ENCODE peak calls at places on chromosomes 1 and 21, in four cellular contexts. One of them, this sample, is unnamed. For H3K36me3, the result is how much of the 10 kb centered on the place peaks cover.

GRCh38 chr1:159473335-159473734 is 33.8 kb downstream of the OR10J1 start:
- DNase-seq in endothelial cell of umbilical vein: peak
- DNase-seq in GM12878: no peak
- DNase-seq in HepG2: no peak
- DNase-seq in this sample: no peak

GRCh38 chr1:198101716-198102453 is 54.9 kb upstream of the NEK7 start:
- DNase-seq in GM12878: no peak
- DNase-seq in endothelial cell of umbilical vein: no peak
- DNase-seq in HepG2: no peak
- DNase-seq in this sample: no peak

GRCh38 chr1:5884110-5884509 is 108.1 kb downstream of the NPHP4 start:
- DNase-seq in HepG2: no peak
- DNase-seq in endothelial cell of umbilical vein: no peak
- DNase-seq in GM12878: no peak
- DNase-seq in this sample: no peak

GRCh38 chr1:63951076-63951946 is 177.5 kb downstream of the ROR1 start:
- DNase-seq in endothelial cell of umbilical vein: no peak
- DNase-seq in HepG2: no peak
- DNase-seq in GM12878: no peak
- DNase-seq in this sample: no peak

GRCh38 chr1:77234096-77234495 is 14.9 kb upstream of the PIGK start:
- DNase-seq in GM12878: no peak
- DNase-seq in endothelial cell of umbilical vein: no peak
- DNase-seq in HepG2: no peak
- DNase-seq in this sample: no peak

GRCh38 chr21:31557421-31557955 is 102.0 kb upstream of the SOD1 start:
- DNase-seq in HepG2: no peak
- DNase-seq in endothelial cell of umbilical vein: no peak
- DNase-seq in GM12878: no peak
- DNase-seq in this sample: no peak

GRCh38 chr1:167938083-167938482 is 1.2 kb upstream of the MPC2 start:
- DNase-seq in GM12878: no peak
- DNase-seq in HepG2: peak
- DNase-seq in endothelial cell of umbilical vein: peak
- DNase-seq in this sample: no peak

GRCh38 chr1:18948048-18948912 is 8.2 kb downstream of the IFFO2 start:
- DNase-seq in GM12878: no peak
- DNase-seq in endothelial cell of umbilical vein: no peak
- DNase-seq in HepG2: no peak
- DNase-seq in this sample: no peak

GRCh38 chr1:22024485-22025367 is 23.3 kb downstream of the CELA3A start:
- DNase-seq in HepG2: peak
- DNase-seq in endothelial cell of umbilical vein: peak
- DNase-seq in GM12878: no peak
- DNase-seq in this sample: peak

GRCh38 chr1:232805269-232806070 is at the start of gene MAP10:
- DNase-seq in endothelial cell of umbilical vein: peak
- DNase-seq in GM12878: peak
- DNase-seq in HepG2: no peak
- DNase-seq in this sample: no peak

GRCh38 chr1:6180578-6181311 is 624 bp upstream of the CHD5 start:
- DNase-seq in HepG2: no peak
- DNase-seq in endothelial cell of umbilical vein: no peak
- DNase-seq in GM12878: no peak
- DNase-seq in this sample: no peak

GRCh38 chr1:167524651-167525050 is 6.3 kb upstream of the CD247 start:
- DNase-seq in endothelial cell of umbilical vein: no peak
- DNase-seq in GM12878: no peak
- DNase-seq in HepG2: peak
- DNase-seq in this sample: no peak

GRCh38 chr1:226181996-226182714 is 4.4 kb downstream of the ACBD3 start:
- DNase-seq in HepG2: peak
- DNase-seq in endothelial cell of umbilical vein: peak
- DNase-seq in GM12878: no peak
- DNase-seq in this sample: no peak

GRCh38 chr1:186915555-186915954 is 86.8 kb downstream of the PLA2G4A start:
- DNase-seq in endothelial cell of umbilical vein: peak
- DNase-seq in GM12878: no peak
- DNase-seq in HepG2: no peak
- DNase-seq in this sample: no peak

GRCh38 chr1:201461783-201462441 is 7.1 kb downstream of the PHLDA3 start:
- DNase-seq in HepG2: peak
- DNase-seq in endothelial cell of umbilical vein: peak
- DNase-seq in GM12878: no peak
- DNase-seq in this sample: no peak

GRCh38 chr1:186782791-186783190 is 46.0 kb upstream of the PLA2G4A start:
- DNase-seq in GM12878: no peak
- DNase-seq in HepG2: no peak
- DNase-seq in endothelial cell of umbilical vein: no peak
- DNase-seq in this sample: no peak

GRCh38 chr21:21163904-21164303 is 165.7 kb downstream of the NCAM2 start:
- DNase-seq in HepG2: peak
- DNase-seq in GM12878: no peak
- DNase-seq in endothelial cell of umbilical vein: peak
- DNase-seq in this sample: peak

GRCh38 chr1:110102081-110102480 is 10.2 kb upstream of the UBL4B start:
- DNase-seq in HepG2: no peak
- DNase-seq in endothelial cell of umbilical vein: no peak
- DNase-seq in GM12878: peak
- DNase-seq in this sample: no peak

GRCh38 chr21:41726970-41727783 is 39.7 kb downstream of the RIPK4 start:
- DNase-seq in HepG2: peak
- DNase-seq in endothelial cell of umbilical vein: no peak
- DNase-seq in GM12878: no peak
- DNase-seq in this sample: no peak

GRCh38 chr1:218779341-218779831 is 394.3 kb upstream of the LYPLAL1 start:
- DNase-seq in HepG2: no peak
- DNase-seq in GM12878: no peak
- DNase-seq in endothelial cell of umbilical vein: no peak
- DNase-seq in this sample: no peak

GRCh38 chr1:57411262-57411661 is 12.6 kb downstream of the DAB1 start:
- DNase-seq in endothelial cell of umbilical vein: no peak
- DNase-seq in HepG2: no peak
- DNase-seq in GM12878: no peak
- DNase-seq in this sample: no peak

GRCh38 chr1:206590025-206590834 is 22.0 kb downstream of the EIF2D start:
- DNase-seq in endothelial cell of umbilical vein: no peak
- DNase-seq in HepG2: no peak
- DNase-seq in GM12878: no peak
- DNase-seq in this sample: no peak

GRCh38 chr1:5983361-5984103 is 8.7 kb downstream of the NPHP4 start:
- DNase-seq in endothelial cell of umbilical vein: no peak
- DNase-seq in HepG2: no peak
- DNase-seq in GM12878: no peak
- DNase-seq in this sample: no peak

GRCh38 chr1:20265243-20265642 is 25.4 kb upstream of the VWA5B1 start:
- DNase-seq in endothelial cell of umbilical vein: no peak
- DNase-seq in HepG2: no peak
- DNase-seq in GM12878: no peak
- DNase-seq in this sample: no peak

GRCh38 chr1:55329091-55329490 is 113.9 kb upstream of the USP24 start:
- DNase-seq in GM12878: no peak
- DNase-seq in HepG2: no peak
- DNase-seq in endothelial cell of umbilical vein: no peak
- DNase-seq in this sample: no peak

GRCh38 chr1:74180490-74180889 is 17.5 kb downstream of the LRRIQ3 start:
- DNase-seq in HepG2: no peak
- DNase-seq in GM12878: no peak
- DNase-seq in endothelial cell of umbilical vein: no peak
- DNase-seq in this sample: no peak

GRCh38 chr21:38486705-38487104 is 11.6 kb downstream of the ERG start:
- DNase-seq in endothelial cell of umbilical vein: no peak
- DNase-seq in HepG2: no peak
- DNase-seq in GM12878: no peak
- DNase-seq in this sample: no peak

GRCh38 chr1:32830092-32830852 is 12.8 kb downstream of the S100PBP start:
- DNase-seq in GM12878: no peak
- DNase-seq in endothelial cell of umbilical vein: no peak
- DNase-seq in HepG2: no peak
- DNase-seq in this sample: no peak

GRCh38 chr1:9761855-9762254 is 61.9 kb downstream of the CLSTN1 start:
- DNase-seq in GM12878: no peak
- DNase-seq in HepG2: no peak
- DNase-seq in endothelial cell of umbilical vein: no peak
- DNase-seq in this sample: no peak

DNA sequence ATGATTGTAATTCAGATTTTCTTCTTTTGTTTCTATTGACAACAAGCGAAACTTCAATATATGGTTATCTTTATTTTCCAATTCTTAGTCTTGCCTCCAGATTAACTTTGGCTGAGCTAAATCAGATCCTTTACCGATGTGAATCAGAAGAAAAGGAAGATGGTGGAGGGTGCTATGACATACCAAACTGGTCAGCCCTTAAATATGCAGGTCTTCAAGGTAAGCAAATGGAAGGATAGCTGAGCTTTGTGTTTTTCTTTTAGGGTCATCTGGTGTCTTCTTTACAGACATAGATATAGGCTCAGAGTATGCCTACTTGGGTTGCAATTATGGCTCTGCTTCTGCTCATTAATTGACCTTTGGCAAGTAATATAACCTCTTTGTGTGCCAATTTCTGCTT is 37.7 kb downstream of the AGL start:
- DNase-seq in endothelial cell of umbilical vein: no peak
- DNase-seq in HepG2: no peak
- DNase-seq in GM12878: no peak
- DNase-seq in this sample: no peak
- H3K36me3 ChIP-seq in endothelial cell of umbilical vein: under half
- H3K36me3 ChIP-seq in HepG2: under half
- H3K36me3 ChIP-seq in GM12878: under half
- H3K36me3 ChIP-seq in this sample: half or more

GRCh38 chr1:15214507-15214906 is 32.5 kb upstream of the FHAD1 start:
- DNase-seq in endothelial cell of umbilical vein: no peak
- DNase-seq in HepG2: no peak
- DNase-seq in GM12878: no peak
- DNase-seq in this sample: no peak
- TF ChIP-seq POLR2AphosphoS5 in endothelial cell of umbilical vein: no peak
- TF ChIP-seq POLR2AphosphoS5 in HepG2: no peak
- TF ChIP-seq POLR2AphosphoS5 in GM12878: no peak
- TF ChIP-seq POLR2AphosphoS5 in this sample: no peak

DNA sequence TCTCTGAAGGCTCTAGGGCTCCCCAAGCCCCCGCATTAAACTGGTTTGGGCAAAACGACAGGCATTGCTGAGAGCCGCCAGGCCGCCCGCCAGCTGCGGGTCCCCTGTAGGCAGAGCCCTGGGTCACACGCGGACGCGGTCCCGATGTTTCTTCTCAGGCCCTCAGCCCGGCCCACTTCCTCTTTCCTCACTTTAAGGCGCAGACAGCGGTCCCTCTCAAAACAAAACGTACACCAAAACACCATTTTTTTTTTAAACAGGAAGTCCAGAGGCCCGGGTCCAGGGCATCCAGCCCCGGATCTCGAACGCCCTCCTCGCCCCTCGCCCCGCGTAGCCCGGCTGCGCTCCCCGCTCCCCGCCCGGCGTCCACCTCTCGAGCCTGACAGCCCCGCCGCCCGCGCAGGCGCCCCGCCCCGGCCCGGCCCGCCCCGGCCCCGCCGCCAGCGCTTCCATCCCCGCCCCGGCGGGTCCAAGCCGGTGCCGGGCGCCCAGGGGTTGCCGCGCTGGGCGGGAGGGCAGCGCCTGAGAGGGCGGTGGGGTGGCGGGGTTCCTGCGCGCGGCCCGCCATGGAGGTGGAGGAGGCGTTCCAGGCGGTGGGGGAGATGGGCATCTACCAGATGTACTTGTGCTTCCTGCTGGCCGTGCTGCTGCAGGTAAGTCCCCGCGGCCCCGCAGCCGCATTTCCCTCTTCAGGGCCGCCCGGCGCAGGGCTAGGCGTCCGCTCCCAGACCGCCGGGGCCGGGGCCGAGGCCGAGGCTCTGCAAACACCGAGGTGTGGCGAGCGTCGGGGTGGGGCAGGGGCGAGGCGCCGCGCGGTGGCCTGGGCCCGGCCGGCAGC is at the start of gene SLC22A15:
- DNase-seq in HepG2: no peak
- DNase-seq in GM12878: peak
- DNase-seq in endothelial cell of umbilical vein: no peak
- DNase-seq in this sample: no peak
- TF ChIP-seq EZH2 in HepG2: no peak
- TF ChIP-seq EZH2 in GM12878: no peak
- TF ChIP-seq EZH2 in endothelial cell of umbilical vein: peak
- TF ChIP-seq EZH2 in this sample: no peak

GRCh38 chr1:84859866-84860265 is 33.1 kb downstream of the LPAR3 start:
- DNase-seq in HepG2: no peak
- DNase-seq in endothelial cell of umbilical vein: no peak
- DNase-seq in GM12878: no peak
- DNase-seq in this sample: no peak
- H3K36me3 ChIP-seq in HepG2: under half
- H3K36me3 ChIP-seq in endothelial cell of umbilical vein: under half
- H3K36me3 ChIP-seq in GM12878: under half
- H3K36me3 ChIP-seq in this sample: under half

DNA sequence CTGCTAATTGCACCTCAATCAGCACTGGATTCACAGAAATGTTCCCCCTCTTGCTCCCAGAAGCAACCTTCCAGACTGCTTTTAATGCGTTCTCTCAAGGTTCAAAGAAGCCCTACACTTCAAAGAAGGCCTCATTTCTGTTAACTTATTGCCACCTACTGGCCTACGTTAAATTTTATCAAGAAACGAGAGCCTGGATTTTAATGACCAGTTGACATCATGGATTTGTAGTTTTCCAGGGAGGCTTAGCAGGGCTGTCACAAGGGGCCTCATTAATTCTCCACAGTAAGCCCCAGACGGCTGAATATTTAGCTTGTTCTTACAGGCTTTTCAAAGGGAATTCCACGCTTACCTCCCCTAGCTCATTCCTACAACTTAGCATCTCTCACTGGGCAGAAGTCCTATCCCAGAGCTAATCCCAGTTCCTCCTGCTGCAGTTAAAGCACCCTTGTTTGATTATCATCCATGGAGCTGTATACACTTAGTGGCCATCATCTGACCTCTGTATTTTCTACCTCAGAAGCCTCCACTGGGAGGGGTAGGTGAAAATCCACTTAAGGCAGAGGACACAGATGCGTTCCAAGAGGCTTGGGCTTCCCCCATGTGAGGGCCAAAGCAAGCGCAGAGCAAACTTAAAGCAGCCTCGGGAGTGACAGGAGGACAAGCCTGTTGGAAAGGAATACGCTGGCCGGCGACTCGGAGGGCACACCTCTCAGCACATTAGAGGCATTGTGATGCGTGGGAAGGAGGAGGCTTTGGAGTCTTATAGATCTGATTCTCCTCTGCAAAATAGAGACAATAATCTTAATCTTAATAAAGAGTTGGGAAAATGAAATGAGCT is 32.2 kb upstream of the CYP4X1 start:
- DNase-seq in endothelial cell of umbilical vein: no peak
- DNase-seq in GM12878: no peak
- DNase-seq in HepG2: peak
- DNase-seq in this sample: no peak
- TF ChIP-seq POLR2AphosphoS5 in endothelial cell of umbilical vein: no peak
- TF ChIP-seq POLR2AphosphoS5 in GM12878: no peak
- TF ChIP-seq POLR2AphosphoS5 in HepG2: no peak
- TF ChIP-seq POLR2AphosphoS5 in this sample: no peak